ENCODE peak calls at places on chromosomes 5 and 9, in six cellular contexts. B, R, Y, M, X and C are unnamed samples.

GRCh38 chr9:130345009-130345992 is 79.7 kb downstream of the HMCN2 start:
- DNase-seq in B (no peak), R (peak), Y (no peak), M (no peak), X (no peak), C (no peak)

GRCh38 chr9:96168882-96169281 is 133.1 kb downstream of the HSD17B3 start:
- DNase-seq in B (no peak), R (no peak), Y (no peak), M (no peak), X (no peak), C (no peak)

GRCh38 chr5:151362970-151363369 is 15.6 kb upstream of the SLC36A2 start:
- DNase-seq in B (no peak), R (no peak), Y (no peak), M (no peak), X (no peak), C (no peak)

GRCh38 chr5:59301727-59302126 is 591.8 kb downstream of the PDE4D start:
- DNase-seq in B (peak), R (no peak), Y (no peak), M (no peak), X (no peak), C (no peak)

GRCh38 chr9:86795861-86796497 is 151.3 kb downstream of the GAS1 start:
- DNase-seq in B (no peak), R (no peak), Y (peak), M (no peak), X (peak), C (peak)

GRCh38 chr5:135930949-135931295 is 23.9 kb downstream of the LECT2 start:
- DNase-seq in B (no peak), R (no peak), Y (no peak), M (no peak), X (no peak), C (no peak)

GRCh38 chr9:130642926-130643325 is 21.5 kb upstream of the PRDM12 start:
- DNase-seq in B (no peak), R (no peak), Y (no peak), M (no peak), X (no peak), C (no peak)

GRCh38 chr5:173029499-173029921 is 26.6 kb upstream of the CREBRF start:
- DNase-seq in B (no peak), R (no peak), Y (no peak), M (no peak), X (no peak), C (no peak)

GRCh38 chr9:104279535-104280215 is 185.6 kb downstream of the SMC2 start:
- DNase-seq in B (peak), R (no peak), Y (peak), M (no peak), X (peak), C (peak)

GRCh38 chr9:18544456-18544855 is 70.5 kb downstream of the ADAMTSL1 start:
- DNase-seq in B (peak), R (no peak), Y (peak), M (no peak), X (no peak), C (no peak)

GRCh38 chr5:32581010-32581785 is 4.2 kb upstream of the SUB1 start:
- DNase-seq in B (no peak), R (no peak), Y (no peak), M (no peak), X (no peak), C (no peak)

GRCh38 chr5:142843029-142843905 is 73.1 kb downstream of the ARHGAP26 start:
- DNase-seq in B (no peak), R (no peak), Y (no peak), M (no peak), X (no peak), C (no peak)

GRCh38 chr9:109907810-109908458 is 127.9 kb downstream of the PALM2AKAP2 start:
- DNase-seq in B (no peak), R (no peak), Y (no peak), M (no peak), X (no peak), C (no peak)

GRCh38 chr9:135521608-135522095 is 412 bp downstream of the LCN1 start:
- DNase-seq in B (no peak), R (peak), Y (no peak), M (no peak), X (no peak), C (no peak)

GRCh38 chr5:135047347-135047695 is 13.3 kb upstream of the PITX1 start:
- DNase-seq in B (no peak), R (no peak), Y (no peak), M (no peak), X (no peak), C (no peak)

GRCh38 chr9:133862585-133863041 is 124.5 kb upstream of the SARDH start:
- DNase-seq in B (no peak), R (no peak), Y (no peak), M (no peak), X (no peak), C (no peak)

GRCh38 chr9:127578952-127579853 is 32.9 kb upstream of the STXBP1 start:
- DNase-seq in B (peak), R (peak), Y (peak), M (peak), X (peak), C (peak)
- TF ChIP-seq CTCF in B (peak), R (peak), Y (peak), M (no peak), X (peak), C (peak)

GRCh38 chr5:154461531-154461930 is 15.7 kb downstream of the SAP30L start:
- DNase-seq in B (no peak), R (no peak), Y (peak), M (no peak), X (no peak), C (no peak)
- TF ChIP-seq CTCF in B (no peak), R (peak), Y (peak), M (no peak), X (peak), C (peak)

GRCh38 chr5:20555034-20555433 is 567.0 kb upstream of the CDH18 start:
- DNase-seq in B (no peak), R (no peak), Y (no peak), M (no peak), X (no peak), C (no peak)
- TF ChIP-seq CTCF in B (no peak), R (peak), Y (no peak), M (no peak), X (no peak), C (no peak)

GRCh38 chr5:113027431-113027830 is 50.8 kb downstream of the DCP2 start:
- DNase-seq in B (no peak), R (no peak), Y (no peak), M (no peak), X (no peak), C (no peak)
- TF ChIP-seq CTCF in B (no peak), R (no peak), Y (no peak), M (no peak), X (peak), C (no peak)

GRCh38 chr9:33818832-33819500 is 2.0 kb downstream of the UBE2R2 start:
- DNase-seq in B (peak), R (no peak), Y (peak), M (no peak), X (peak), C (peak)

GRCh38 chr9:33818167-33818831 is 1.3 kb downstream of the UBE2R2 start:
- DNase-seq in B (peak), R (no peak), Y (no peak), M (peak), X (no peak), C (peak)

GRCh38 chr9:33815781-33816180 is 1.2 kb upstream of the UBE2R2 start:
- DNase-seq in B (no peak), R (no peak), Y (no peak), M (no peak), X (no peak), C (no peak)

GRCh38 chr9:33816327-33817252 is at the start of gene UBE2R2:
- DNase-seq in B (peak), R (peak), Y (peak), M (peak), X (peak), C (peak)

GRCh38 chr9:33817327-33818166 is 587 bp downstream of the UBE2R2 start:
- DNase-seq in B (peak), R (peak), Y (peak), M (peak), X (peak), C (peak)
- TF ChIP-seq CTCF in B (peak), R (peak), Y (peak), M (no peak), X (peak), C (peak)

GRCh38 chr5:29218138-29218537 is 1975.3 kb upstream of the CDH6 start:
- DNase-seq in B (no peak), R (no peak), Y (no peak), M (no peak), X (no peak), C (no peak)
- TF ChIP-seq CTCF in B (no peak), R (peak), Y (no peak), M (no peak), X (no peak), C (no peak)

GRCh38 chr5:66744040-66744439 is 147.8 kb downstream of the MAST4 start:
- DNase-seq in B (peak), R (no peak), Y (peak), M (no peak), X (peak), C (peak)
- TF ChIP-seq CTCF in B (no peak), R (no peak), Y (no peak), M (no peak), X (no peak), C (no peak)

GRCh38 chr9:136726631-136727191 is 14.3 kb downstream of the DIPK1B start:
- DNase-seq in B (no peak), R (no peak), Y (peak), M (peak), X (peak), C (peak)
- TF ChIP-seq CTCF in B (peak), R (peak), Y (peak), M (peak), X (peak), C (peak)